ENCODE peak calls at places on chromosomes 4 and X, in five cellular contexts. F is IMR-90, J is AG10803, O is Caco-2, M is PC-9. L is an unnamed sample.

GRCh38 chr4:121126449-121127006 is 37.6 kb downstream of the TNIP3 start:
- DNase-seq in F (no peak), J (no peak), O (no peak), M (no peak), L (no peak)

GRCh38 chr4:88629826-88630225 is 37.5 kb downstream of the HERC3 start:
- DNase-seq in F (peak), J (peak), O (no peak), M (no peak), L (no peak)

GRCh38 chr4:38488891-38489861 is 174.8 kb upstream of the KLF3 start:
- DNase-seq in F (no peak), J (no peak), O (no peak), M (no peak), L (no peak)

GRCh38 chr4:84366111-84366510 is 133.0 kb downstream of the NKX6-1 start:
- DNase-seq in F (no peak), J (peak), O (no peak), M (no peak), L (no peak)

GRCh38 chr4:40837094-40837870 is 87.5 kb downstream of the NSUN7 start:
- DNase-seq in F (no peak), J (no peak), O (no peak), M (no peak), L (no peak)

GRCh38 chr4:26490111-26490979 is at the start of gene CCKAR:
- DNase-seq in F (no peak), J (no peak), O (no peak), M (no peak), L (no peak)

GRCh38 chrX:21153503-21153902 is 220.7 kb upstream of the CNKSR2 start:
- DNase-seq in F (peak), J (peak), O (no peak), M (no peak), L (peak)

GRCh38 chr4:101944649-101945048 is 154.1 kb downstream of the BANK1 start:
- DNase-seq in F (peak), J (peak), O (no peak), M (no peak), L (peak)

GRCh38 chrX:71107245-71107644 is 705 bp upstream of the CXorf65 start:
- DNase-seq in F (no peak), J (no peak), O (no peak), M (no peak), L (no peak)

GRCh38 chrX:34585561-34585960 is 71.5 kb downstream of the TMEM47 start:
- DNase-seq in F (no peak), J (no peak), O (no peak), M (no peak), L (no peak)

GRCh38 chr4:25725870-25726269 is 70.2 kb downstream of the SLC34A2 start:
- DNase-seq in F (no peak), J (no peak), O (no peak), M (no peak), L (no peak)

GRCh38 chr4:153393397-153393796 is 48.9 kb downstream of the MND1 start:
- DNase-seq in F (peak), J (peak), O (no peak), M (no peak), L (peak)

GRCh38 chrX:19019996-19020395 is 36.1 kb upstream of the PHKA2 start:
- DNase-seq in F (peak), J (no peak), O (no peak), M (no peak), L (peak)

GRCh38 chr4:151163855-151164254 is 64.4 kb downstream of the RPS3A start:
- DNase-seq in F (no peak), J (no peak), O (no peak), M (no peak), L (no peak)

GRCh38 chr4:44017422-44017739 is 431.2 kb downstream of the KCTD8 start:
- DNase-seq in F (no peak), J (no peak), O (no peak), M (no peak), L (no peak)

GRCh38 chr4:124060261-124060918 is 652.1 kb downstream of the ANKRD50 start:
- DNase-seq in F (peak), J (peak), O (no peak), M (peak), L (peak)

GRCh38 chrX:1239681-1240142 is 27.3 kb upstream of the CRLF2 start:
- DNase-seq in F (no peak), J (no peak), O (no peak), M (no peak), L (no peak)

GRCh38 chr4:56506110-56506705 is 617 bp downstream of the ARL9 start:
- DNase-seq in F (no peak), J (no peak), O (no peak), M (no peak), L (no peak)

GRCh38 chrX:30530591-30530990 is 47.0 kb downstream of the TASL start:
- DNase-seq in F (peak), J (peak), O (no peak), M (no peak), L (peak)

GRCh38 chr4:85580489-85580888 is 105.5 kb downstream of the ARHGAP24 start:
- DNase-seq in F (no peak), J (no peak), O (no peak), M (no peak), L (no peak)

DNA sequence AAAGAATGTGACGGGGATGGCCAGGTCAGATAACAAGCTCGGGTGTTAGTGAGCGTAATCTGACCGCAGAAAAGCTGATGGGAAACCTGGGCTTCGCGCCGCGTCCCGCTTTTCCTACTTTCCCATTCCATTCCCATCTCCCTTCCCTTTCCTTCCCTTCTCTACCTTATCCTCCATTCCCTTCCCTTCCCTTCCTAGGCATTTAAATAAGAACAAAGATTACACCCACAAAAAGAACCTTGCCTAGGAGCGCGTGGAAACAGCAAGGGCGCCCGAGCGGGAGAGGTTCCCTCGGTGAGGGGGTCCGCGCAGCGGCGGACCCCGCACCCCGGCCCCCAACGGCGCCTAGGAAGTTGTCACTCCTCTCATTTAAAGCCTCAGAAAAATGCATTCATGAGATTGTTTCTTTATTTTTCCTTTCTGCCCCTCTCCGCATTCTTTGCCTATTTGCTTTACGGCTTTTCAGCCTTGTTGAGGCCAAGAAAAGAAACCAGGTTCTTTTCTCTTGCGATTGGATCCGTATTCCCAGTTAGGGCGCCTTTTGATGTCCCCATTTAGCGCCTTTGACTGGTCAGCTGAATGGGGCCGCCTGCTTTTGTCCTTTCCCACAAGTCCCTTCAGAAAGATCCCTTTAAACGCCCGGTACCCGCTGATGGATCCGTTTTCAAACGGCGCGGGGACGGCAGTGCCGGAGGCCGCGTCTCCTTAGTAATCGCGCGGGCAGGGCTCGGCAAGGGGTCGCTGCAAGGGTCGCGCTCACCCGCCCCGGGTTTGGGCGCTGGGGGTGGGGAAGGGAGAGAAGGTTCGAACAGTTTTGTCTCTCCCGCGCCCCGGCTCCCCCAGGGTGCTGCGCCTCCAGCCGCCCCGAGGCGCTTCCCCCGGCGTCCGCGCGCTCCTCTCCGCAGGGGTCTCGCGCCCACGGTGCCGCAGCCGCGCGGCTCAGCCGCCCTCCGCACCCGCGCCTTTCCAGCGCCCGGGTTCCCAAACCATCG is 54.1 kb upstream of the TMEM33 start:
- DNase-seq in F (no peak), J (no peak), O (no peak), M (no peak), L (no peak)
- H3K4me3 ChIP-seq in F (no peak), J (peak), O (no peak), M (no peak), L (no peak)

DNA sequence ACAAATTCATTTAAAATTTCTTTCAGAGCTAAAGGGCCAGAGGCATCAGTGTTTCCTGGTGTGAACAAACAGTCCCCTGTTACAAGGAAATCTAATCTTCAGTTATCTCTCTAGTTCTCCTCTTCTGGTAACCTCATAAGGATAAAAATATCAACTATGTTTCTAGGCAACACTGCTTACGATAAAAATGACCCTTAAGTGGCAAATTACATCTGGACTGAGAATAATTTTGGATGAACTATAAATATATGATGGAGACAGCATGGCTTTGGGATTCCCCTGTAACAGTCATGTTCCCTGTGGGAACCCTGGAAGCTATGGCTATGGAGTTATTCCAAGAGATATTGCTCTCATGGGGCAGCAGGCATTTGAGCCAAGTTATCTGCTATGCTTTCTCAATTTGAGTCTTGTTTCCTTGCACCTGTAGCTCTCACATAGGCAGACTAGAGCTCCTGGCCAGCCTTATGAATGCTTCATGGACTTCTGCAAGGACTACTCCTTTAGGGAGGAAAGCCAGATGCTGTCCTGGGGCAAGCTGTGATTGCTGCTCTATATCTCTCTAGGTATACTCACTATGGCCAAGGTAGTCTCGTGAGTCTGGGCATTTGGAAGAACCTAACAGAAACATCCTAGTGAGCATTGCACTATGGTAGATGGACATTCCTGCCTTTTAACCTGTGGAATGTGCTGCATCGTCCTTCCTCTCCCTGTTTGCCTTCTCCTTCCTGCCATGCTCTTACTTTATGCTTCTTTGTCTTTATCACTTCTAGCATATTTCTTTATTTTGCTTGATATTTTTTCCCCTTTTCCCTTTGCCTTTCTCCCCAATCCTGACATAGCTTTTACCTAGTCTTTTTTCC is 14.2 kb downstream of the C4orf33 start:
- DNase-seq in F (no peak), J (no peak), O (no peak), M (no peak), L (no peak)
- H3K4me3 ChIP-seq in F (no peak), J (no peak), O (no peak), M (no peak), L (no peak)

GRCh38 chrX:72107841-72108590 is 23.7 kb downstream of the RTL5 start:
- DNase-seq in F (no peak), J (no peak), O (no peak), M (no peak), L (no peak)

GRCh38 chrX:72108666-72109065 is 23.0 kb downstream of the RTL5 start:
- DNase-seq in F (no peak), J (no peak), O (no peak), M (no peak), L (no peak)

GRCh38 chrX:72110051-72110926 is 21.4 kb downstream of the RTL5 start:
- DNase-seq in F (no peak), J (no peak), O (no peak), M (no peak), L (no peak)

GRCh38 chrX:72114306-72114705 is 17.4 kb downstream of the RTL5 start:
- DNase-seq in F (no peak), J (no peak), O (no peak), M (no peak), L (no peak)

DNA sequence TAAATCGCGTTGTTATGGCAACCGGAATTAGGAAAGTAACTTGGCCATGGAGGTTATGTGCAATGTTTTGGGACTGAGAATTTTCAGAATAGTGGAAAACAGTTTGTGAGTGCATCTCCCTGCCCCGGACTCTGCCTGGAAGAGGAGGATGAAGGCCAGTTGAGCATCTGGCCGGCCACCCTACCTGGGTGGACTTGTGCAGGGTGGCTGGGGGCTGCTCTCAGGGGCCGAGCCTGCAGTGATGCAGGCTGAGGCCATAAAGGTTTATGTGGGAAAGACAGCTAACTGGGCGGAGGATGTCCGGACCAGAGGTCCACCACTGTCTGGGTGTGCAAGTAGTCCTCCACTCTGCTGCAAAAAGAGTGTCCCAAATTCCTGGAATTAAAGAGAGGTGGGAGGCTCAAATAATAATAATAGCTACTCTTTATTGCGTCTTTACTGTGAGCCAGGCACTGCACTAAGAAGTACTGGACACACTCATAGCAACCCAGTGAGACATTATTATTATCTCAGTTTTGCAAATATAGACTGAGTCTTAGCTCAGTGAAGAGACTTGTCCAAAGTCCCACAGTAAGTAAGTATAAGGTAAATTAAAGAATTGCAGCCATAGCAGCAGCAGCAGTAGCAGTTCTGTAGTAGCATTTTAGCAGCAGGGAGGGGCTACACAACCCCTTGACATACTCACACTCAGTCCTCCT is 20.6 kb downstream of the RTL5 start:
- DNase-seq in F (no peak), J (no peak), O (no peak), M (no peak), L (no peak)
- H3K4me3 ChIP-seq in F (no peak), J (no peak), O (no peak), M (no peak), L (no peak)

GRCh38 chr4:2802618-2803531 is 10.0 kb downstream of the SH3BP2 start:
- DNase-seq in F (no peak), J (no peak), O (no peak), M (no peak), L (no peak)

GRCh38 chr4:2799971-2800690 is 7.2 kb downstream of the SH3BP2 start:
- DNase-seq in F (no peak), J (no peak), O (no peak), M (no peak), L (no peak)

GRCh38 chr4:2798399-2799301 is 5.8 kb downstream of the SH3BP2 start:
- DNase-seq in F (no peak), J (no peak), O (peak), M (peak), L (no peak)

GRCh38 chr4:2799444-2799911 is 6.6 kb downstream of the SH3BP2 start:
- DNase-seq in F (no peak), J (no peak), O (peak), M (no peak), L (no peak)

DNA sequence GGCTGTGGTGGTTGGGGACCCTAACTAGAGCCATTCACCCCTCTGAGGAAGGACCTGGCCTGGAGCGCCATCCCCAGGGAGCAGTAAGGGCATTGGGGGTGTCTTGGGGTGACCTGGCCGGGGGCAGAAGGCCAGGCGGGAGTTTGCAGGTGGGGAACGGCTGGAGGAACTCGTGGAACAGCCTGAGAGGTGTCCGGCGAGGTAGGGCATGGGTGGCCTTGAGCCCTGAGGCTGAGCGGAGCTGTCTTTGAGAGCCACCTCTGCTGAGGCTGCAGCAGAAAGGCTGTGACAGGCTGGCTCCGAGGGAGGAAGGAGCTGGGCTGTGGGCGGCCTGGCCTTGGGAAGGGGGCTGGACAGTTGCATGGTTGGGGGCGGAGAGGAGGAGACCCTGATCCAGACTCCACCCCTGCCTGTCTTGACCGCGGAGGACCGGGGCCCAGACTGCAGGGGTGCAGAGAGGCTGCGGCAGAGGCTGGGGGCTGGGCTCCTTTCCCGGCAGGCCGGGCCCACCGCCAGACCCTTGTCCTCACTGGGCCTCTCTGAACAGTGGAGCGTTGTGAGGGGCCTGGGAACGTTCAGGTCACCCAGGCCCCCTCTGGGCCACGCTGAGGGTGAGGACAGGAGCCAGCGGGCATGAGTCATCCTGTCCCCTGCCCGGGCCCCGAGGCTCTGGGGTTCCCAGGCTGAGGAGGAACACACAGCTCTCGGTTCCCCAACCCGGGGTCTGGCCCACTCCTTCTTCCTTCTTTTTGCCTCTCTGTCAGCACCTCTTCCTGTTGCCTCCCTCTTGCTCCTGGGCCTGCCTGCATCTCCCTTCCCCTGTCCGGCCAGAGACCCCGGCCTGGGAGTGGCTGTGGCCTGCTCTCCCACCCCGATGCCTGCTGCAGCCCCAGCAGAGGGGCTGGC is 8.1 kb downstream of the SH3BP2 start:
- DNase-seq in F (peak), J (peak), O (no peak), M (peak), L (no peak)
- H3K4me3 ChIP-seq in F (no peak), J (peak), O (no peak), M (no peak), L (no peak)

DNA sequence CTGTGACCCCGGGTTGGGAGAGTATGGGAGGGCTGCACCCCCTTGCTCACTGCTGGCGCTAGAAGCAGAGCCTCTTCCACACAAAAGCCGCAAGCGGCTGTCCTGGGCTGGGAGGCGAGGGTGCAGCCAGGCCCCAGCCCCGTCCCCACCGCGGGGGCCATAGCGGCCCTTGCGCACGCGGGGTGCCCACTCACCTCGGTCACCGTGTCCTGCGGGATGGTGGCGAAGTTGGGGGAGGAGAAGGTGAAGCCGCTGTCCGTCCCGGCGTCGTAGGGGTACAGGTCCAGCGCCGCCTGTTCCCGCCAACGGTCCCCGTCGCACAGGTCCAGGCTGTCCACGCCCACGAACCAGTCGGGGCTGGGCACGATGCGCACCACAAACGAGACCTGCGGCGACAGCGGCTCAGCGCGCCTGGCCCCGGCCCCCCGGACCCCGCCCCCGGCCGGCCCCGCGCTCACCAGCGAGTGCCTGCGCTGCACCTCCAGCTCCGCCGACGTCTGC is 1.5 kb downstream of the SPON2 start:
- DNase-seq in F (no peak), J (no peak), O (peak), M (no peak), L (no peak)
- H3K4me3 ChIP-seq in F (peak), J (no peak), O (no peak), M (no peak), L (peak)

DNA sequence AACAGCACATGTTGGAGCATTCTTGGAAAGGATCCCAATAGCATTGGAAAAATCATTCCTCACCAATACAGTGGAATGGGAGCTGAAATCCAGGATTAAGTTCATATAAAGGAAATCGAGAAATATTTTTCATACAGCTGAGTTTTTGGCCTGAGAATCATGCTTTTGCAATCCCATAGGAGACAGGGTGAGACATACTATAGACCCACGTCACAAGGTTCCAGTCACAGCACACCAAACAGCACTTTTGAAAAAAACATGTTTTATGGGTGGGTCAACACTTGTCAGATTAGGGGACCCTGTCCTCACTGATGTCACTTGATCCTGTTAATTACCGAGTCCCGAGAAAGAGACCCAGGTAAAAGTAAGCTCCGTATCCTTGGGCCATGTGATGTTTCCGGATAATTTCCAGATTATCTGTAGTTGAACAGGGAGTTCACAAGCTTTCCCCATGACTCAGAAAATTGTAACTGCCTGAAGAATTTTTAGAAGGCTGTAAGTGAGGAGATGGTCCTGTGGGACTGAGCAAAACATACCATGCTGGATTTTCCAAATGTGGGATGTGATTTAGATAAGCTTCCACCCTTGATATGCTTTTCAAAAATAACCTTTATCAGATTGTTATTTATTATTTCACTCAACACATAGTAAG is 80.9 kb upstream of the TLR3 start:
- DNase-seq in F (no peak), J (no peak), O (no peak), M (no peak), L (peak)
- H3K4me3 ChIP-seq in F (no peak), J (no peak), O (no peak), M (no peak), L (no peak)

L was measured in brain microvascular endothelial cell.